ENCODE peak calls at places on chromosomes 13 and 19, in four cellular contexts. O is Panc1, L is foreskin keratinocyte, V is NB4. C is an unnamed sample.

GRCh38 chr13:74715718-74716117 is 581.5 kb upstream of the KLF12 start:
- DNase-seq in O (no peak), L (peak), V (peak), C (no peak)

GRCh38 chr13:77697208-77698103 is at the start of gene SLAIN1:
- DNase-seq in O (no peak), L (no peak), V (peak), C (peak)

GRCh38 chr13:27794075-27794691 is 1.9 kb downstream of the GSX1 start:
- DNase-seq in O (no peak), L (no peak), V (no peak), C (no peak)

GRCh38 chr19:18871543-18871942 is 24.4 kb downstream of the CERS1 start:
- DNase-seq in O (no peak), L (no peak), V (no peak), C (no peak)

GRCh38 chr13:62375653-62376052 is 960.0 kb upstream of the PCDH20 start:
- DNase-seq in O (no peak), L (no peak), V (no peak), C (no peak)

GRCh38 chr13:35475131-35475959 is 1.1 kb downstream of the MAB21L1 start:
- DNase-seq in O (no peak), L (no peak), V (no peak), C (no peak)

GRCh38 chr19:58556633-58557252 is 1.7 kb downstream of the UBE2M start:
- DNase-seq in O (no peak), L (no peak), V (peak), C (no peak)

GRCh38 chr13:29523199-29523931 is 72.1 kb downstream of the SLC7A1 start:
- DNase-seq in O (no peak), L (no peak), V (no peak), C (no peak)

GRCh38 chr13:49996951-49997895 is at the start of gene TRIM13:
- DNase-seq in O (no peak), L (peak), V (peak), C (peak)

GRCh38 chr19:12969292-12969988 is at the start of gene DAND5:
- DNase-seq in O (no peak), L (no peak), V (no peak), C (no peak)

GRCh38 chr13:50643055-50643454 is 200.4 kb downstream of the DLEU7 start:
- DNase-seq in O (no peak), L (no peak), V (peak), C (no peak)

GRCh38 chr19:46115396-46116109 is 8.9 kb downstream of the IGFL3 start:
- DNase-seq in O (no peak), L (peak), V (peak), C (peak)

GRCh38 chr13:72853000-72853399 is 71.1 kb downstream of the PIBF1 start:
- DNase-seq in O (no peak), L (no peak), V (peak), C (no peak)

GRCh38 chr13:44816701-44817684 is 172.3 kb downstream of the NUFIP1 start:
- DNase-seq in O (no peak), L (peak), V (no peak), C (no peak)

GRCh38 chr19:45455707-45456499 is 11.9 kb upstream of the FOSB start:
- DNase-seq in O (peak), L (peak), V (peak), C (peak)

GRCh38 chr19:19171821-19172532 is 1.9 kb upstream of the MEF2B start:
- DNase-seq in O (no peak), L (no peak), V (peak), C (no peak)

GRCh38 chr13:28138012-28138755 is at the start of gene PAN3:
- DNase-seq in O (peak), L (peak), V (peak), C (peak)

GRCh38 chr19:45278087-45278486 is 27.0 kb downstream of the MARK4 start:
- DNase-seq in O (no peak), L (no peak), V (no peak), C (no peak)

GRCh38 chr19:8302357-8302691 is 5.8 kb downstream of the CD320 start:
- DNase-seq in O (no peak), L (no peak), V (peak), C (no peak)

GRCh38 chr19:3359850-3360493 is 6.4 kb upstream of the NFIC start:
- DNase-seq in O (no peak), L (no peak), V (peak), C (no peak)

GRCh38 chr13:110304256-110304655 is 2.7 kb downstream of the COL4A1 start:
- DNase-seq in O (no peak), L (no peak), V (no peak), C (no peak)

GRCh38 chr19:47723573-47723923 is 10.3 kb downstream of the EHD2 start:
- DNase-seq in O (no peak), L (peak), V (peak), C (peak)

GRCh38 chr19:3986260-3987041 is 1.2 kb upstream of the EEF2 start:
- DNase-seq in O (no peak), L (peak), V (peak), C (peak)

GRCh38 chr13:98214707-98215106 is 37.6 kb upstream of the RNF113B start:
- DNase-seq in O (no peak), L (peak), V (no peak), C (no peak)
- TF ChIP-seq CTCF in O (no peak), L (no peak), V (no peak), C (no peak)

GRCh38 chr13:47256618-47257017 is 359.8 kb upstream of the HTR2A start:
- DNase-seq in O (no peak), L (peak), V (no peak), C (no peak)

GRCh38 chr13:47252627-47253026 is 355.8 kb upstream of the HTR2A start:
- DNase-seq in O (no peak), L (no peak), V (no peak), C (no peak)

GRCh38 chr13:47258384-47258783 is 361.5 kb upstream of the HTR2A start:
- DNase-seq in O (no peak), L (no peak), V (no peak), C (no peak)
- TF ChIP-seq CTCF in O (no peak), L (peak), V (no peak), C (no peak)

DNA sequence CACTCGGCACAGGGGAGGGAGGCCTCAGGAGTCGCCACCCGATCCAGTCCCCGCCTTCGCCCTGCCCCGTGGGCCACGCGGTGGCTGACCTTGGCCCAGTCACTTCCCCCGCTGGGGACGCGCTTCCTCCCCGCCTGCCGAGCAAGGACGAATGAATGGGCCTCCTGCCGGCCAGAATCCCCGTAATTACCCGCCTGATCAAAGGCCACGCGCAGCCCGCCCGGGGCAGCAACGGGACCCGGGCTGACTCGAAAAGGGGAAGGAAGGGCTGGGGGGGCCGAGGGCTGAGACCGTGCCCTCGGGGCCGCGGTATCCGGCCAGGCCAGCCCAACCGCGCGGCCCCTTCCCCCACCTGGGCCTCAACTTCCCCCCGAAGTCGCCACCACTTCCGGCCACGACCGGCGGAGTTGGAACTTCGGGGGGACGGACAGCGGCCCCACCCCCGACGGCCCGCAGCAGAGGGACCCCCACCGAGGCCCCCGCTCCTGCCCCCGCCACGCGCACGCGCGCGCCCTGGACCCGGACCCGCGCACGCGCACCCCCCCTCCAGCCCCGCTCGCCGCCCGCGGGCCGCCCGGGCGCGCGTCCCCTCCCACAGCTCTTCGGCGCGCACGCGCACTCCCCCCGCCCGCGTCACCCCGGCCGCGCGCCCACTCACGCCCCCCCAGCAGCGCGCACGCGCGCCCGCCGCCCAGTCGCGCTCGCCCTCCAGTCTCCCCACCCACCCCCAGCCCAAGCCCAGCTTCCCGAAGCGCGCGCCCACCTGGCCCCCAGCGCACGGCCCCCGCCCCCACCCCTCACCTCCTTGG is 520 bp downstream of the ZNF787 start:
- DNase-seq in O (no peak), L (peak), V (peak), C (no peak)
- TF ChIP-seq CTCF in O (no peak), L (peak), V (no peak), C (peak)

GRCh38 chr13:24612726-24613125 is 67.5 kb upstream of the ATP12A start:
- DNase-seq in O (no peak), L (no peak), V (no peak), C (no peak)
- TF ChIP-seq CTCF in O (no peak), L (no peak), V (no peak), C (no peak)

DNA sequence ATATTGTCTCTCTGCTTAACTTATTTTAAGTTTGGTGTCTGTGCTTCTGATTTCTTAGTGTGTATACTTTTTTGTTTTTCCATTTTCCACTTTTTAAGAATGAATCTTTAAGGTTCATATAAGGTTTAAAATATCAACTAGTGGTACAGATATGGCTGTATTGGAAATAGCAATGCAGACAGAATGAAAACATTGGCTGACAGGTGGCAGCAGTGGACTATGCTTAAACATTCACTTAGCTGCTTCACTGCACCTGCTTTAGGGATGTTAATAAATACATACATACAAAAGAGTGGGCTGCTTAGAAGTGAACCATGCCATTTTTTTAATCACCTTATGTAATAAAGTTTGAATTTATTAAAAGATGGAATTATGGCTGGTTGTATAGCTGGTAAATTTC is 27.3 kb downstream of the TM9SF2 start:
- DNase-seq in O (no peak), L (no peak), V (peak), C (no peak)
- TF ChIP-seq CTCF in O (no peak), L (peak), V (no peak), C (peak)

GRCh38 chr13:30800107-30800506 is 64.8 kb downstream of the ALOX5AP start:
- DNase-seq in O (no peak), L (no peak), V (no peak), C (no peak)

GRCh38 chr13:30796833-30797601 is 61.7 kb downstream of the ALOX5AP start:
- DNase-seq in O (no peak), L (peak), V (no peak), C (no peak)

GRCh38 chr13:30798776-30799625 is 63.7 kb downstream of the ALOX5AP start:
- DNase-seq in O (no peak), L (no peak), V (no peak), C (no peak)

GRCh38 chr13:30797847-30798246 is 62.5 kb downstream of the ALOX5AP start:
- DNase-seq in O (no peak), L (no peak), V (no peak), C (no peak)

DNA sequence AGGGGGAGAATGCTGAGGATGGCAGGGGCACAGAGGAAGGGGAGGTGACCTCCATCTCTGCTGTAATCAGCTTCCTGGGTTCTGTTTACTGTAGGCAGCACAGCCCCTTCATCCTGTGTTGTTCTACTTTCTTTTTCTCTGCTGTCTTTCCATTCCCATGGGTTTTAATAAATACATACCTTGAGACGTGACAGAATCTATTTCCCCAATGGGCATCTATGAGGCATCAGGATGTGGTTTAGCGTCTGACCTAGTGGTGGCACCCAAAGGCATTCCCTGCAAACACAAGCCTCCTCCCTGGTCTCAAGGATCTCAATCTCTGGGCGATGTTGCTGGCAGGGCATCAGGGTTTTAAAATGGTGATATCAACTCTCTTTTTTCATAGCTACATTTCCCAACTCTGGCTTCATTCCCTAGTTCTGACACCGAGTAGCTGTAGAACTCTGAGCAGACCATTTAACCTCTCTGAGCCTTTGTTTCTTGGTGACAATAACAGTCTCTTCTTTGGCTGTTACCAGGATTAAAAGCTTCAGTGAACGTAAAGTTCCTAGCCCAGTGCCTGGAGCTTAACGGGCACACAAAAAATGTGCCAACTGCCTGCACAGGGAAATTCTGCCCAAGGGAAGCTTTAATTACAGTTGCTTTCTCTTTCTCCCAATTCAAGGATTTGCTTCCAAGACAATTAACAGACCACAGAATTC is 60.9 kb downstream of the ALOX5AP start:
- DNase-seq in O (peak), L (peak), V (peak), C (peak)
- TF ChIP-seq CTCF in O (peak), L (peak), V (peak), C (no peak)

DNA sequence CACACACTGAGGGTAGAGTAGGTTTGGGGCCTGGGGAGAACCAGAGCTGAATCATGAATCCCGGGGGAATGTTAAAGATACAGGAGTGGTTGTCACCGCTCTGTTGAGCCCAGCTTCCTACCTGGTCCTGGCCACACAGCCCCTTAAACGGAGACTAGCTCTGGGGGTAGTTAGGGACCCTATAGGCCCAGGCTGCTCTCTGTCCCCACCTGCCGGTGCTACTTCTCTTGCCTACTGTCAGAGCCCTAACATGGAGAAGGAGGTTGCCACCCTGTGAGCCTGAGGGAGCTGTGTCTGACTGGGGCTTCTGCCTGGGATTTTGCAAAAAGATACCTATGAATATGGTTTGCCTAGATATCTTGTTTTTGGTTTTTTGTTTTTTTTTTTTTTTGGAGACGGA is 36.6 kb upstream of the ZNF429 start:
- DNase-seq in O (no peak), L (no peak), V (no peak), C (no peak)
- TF ChIP-seq CTCF in O (no peak), L (no peak), V (no peak), C (no peak)

C was measured in kidney epithelial cell.